ENCODE peak calls at places on chromosomes 16 and 17, in five cellular contexts. E is substantia nigra, H is fibroblast of lung, L is T-helper 2 cell, Z is HL-60. C is an unnamed sample.
A peak's percentile ranks its signal among the peaks of the same experiment; 100 is the strongest.

GRCh38 chr16:30121741-30122620 is 1.0 kb downstream of the MAPK3 start:
- DNase-seq in E (no peak), H (no peak), L (no peak), Z (no peak), C (peak; percentile 21)

GRCh38 chr17:33200587-33200986 is 92.5 kb downstream of the ASIC2 start:
- DNase-seq in E (no peak), H (peak; percentile 41), L (no peak), Z (no peak), C (no peak)

GRCh38 chr17:77451894-77452852 is 311.4 kb downstream of the SEC14L1 start:
- DNase-seq in E (peak; percentile 68), H (peak; percentile 81), L (no peak), Z (no peak), C (peak; percentile 89)

GRCh38 chr16:72937916-72938315 is 110.0 kb downstream of the ZFHX3 start:
- DNase-seq in E (no peak), H (no peak), L (no peak), Z (no peak), C (no peak)

GRCh38 chr16:67951485-67951884 is 7.6 kb upstream of the LCAT start:
- DNase-seq in E (peak; percentile 73), H (no peak), L (no peak), Z (no peak), C (peak; percentile 89)

GRCh38 chr17:16044484-16044883 is 44.9 kb downstream of the TTC19 start:
- DNase-seq in E (no peak), H (no peak), L (no peak), Z (no peak), C (no peak)

GRCh38 chr17:77864234-77865108 is 94.0 kb upstream of the TNRC6C start:
- DNase-seq in E (no peak), H (no peak), L (no peak), Z (no peak), C (no peak)

GRCh38 chr17:55433629-55434422 is 12.2 kb upstream of the MMD start:
- DNase-seq in E (no peak), H (peak; percentile 87), L (no peak), Z (no peak), C (no peak)

GRCh38 chr16:3824121-3824795 is 56.3 kb downstream of the CREBBP start:
- DNase-seq in E (no peak), H (no peak), L (no peak), Z (no peak), C (no peak)

GRCh38 chr16:84598391-84598750 is 19.5 kb downstream of the COTL1 start:
- DNase-seq in E (no peak), H (no peak), L (peak; percentile 50), Z (no peak), C (no peak)

GRCh38 chr16:56964243-56965148 is 2.7 kb downstream of the CETP start:
- DNase-seq in E (no peak), H (peak; percentile 77), L (peak; percentile 89), Z (peak; percentile 84), C (peak; percentile 58)

GRCh38 chr17:74779948-74780400 is 3.8 kb upstream of the NAT9 start:
- DNase-seq in E (no peak), H (no peak), L (peak; percentile 97), Z (peak; percentile 99), C (peak; percentile 56)